ENCODE peak calls at places on chromosomes 6 and 20, in six cellular contexts. C, L, W, N, T and R are unnamed samples.

GRCh38 chr6:144897441-144897921 is 612.3 kb downstream of the UTRN start:
- DNase-seq in C (no peak), T (no peak), L (no peak), N (peak), W (no peak), R (no peak)

GRCh38 chr6:134039116-134039515 is 13.3 kb downstream of the SLC2A12 start:
- DNase-seq in W (no peak), C (no peak), T (no peak), N (no peak), L (no peak), R (no peak)

GRCh38 chr20:58710481-58711265 is 18.1 kb downstream of the NPEPL1 start:
- DNase-seq in C (peak), T (peak), W (peak), N (no peak), L (no peak), R (peak)

GRCh38 chr6:24107294-24107693 is 18.7 kb upstream of the NRSN1 start:
- DNase-seq in T (no peak), C (no peak), L (no peak), N (no peak), W (no peak), R (no peak)

GRCh38 chr6:137571854-137572253 is 77.7 kb upstream of the OLIG3 start:
- DNase-seq in N (peak), W (peak), C (no peak), L (peak), T (no peak), R (no peak)

GRCh38 chr6:14953806-14954205 is 292.1 kb upstream of the JARID2 start:
- DNase-seq in C (no peak), N (no peak), T (no peak), W (no peak), L (no peak), R (no peak)

GRCh38 chr6:16286151-16286522 is 47.8 kb downstream of the GMPR start:
- DNase-seq in C (no peak), T (no peak), L (peak), N (peak), W (no peak), R (no peak)

GRCh38 chr6:3798211-3798909 is 46.8 kb upstream of the PXDC1 start:
- DNase-seq in L (no peak), C (no peak), T (no peak), N (no peak), W (peak), R (no peak)

GRCh38 chr6:126040826-126041225 is 54.5 kb downstream of the TRMT11 start:
- DNase-seq in W (no peak), N (peak), T (no peak), C (peak), L (peak), R (no peak)

GRCh38 chr6:155883334-155883731 is 427.7 kb upstream of the NOX3 start:
- DNase-seq in C (no peak), L (no peak), T (no peak), W (no peak), N (no peak), R (no peak)

GRCh38 chr6:151772436-151772835 is 35.0 kb upstream of the ESR1 start:
- DNase-seq in N (no peak), L (no peak), W (no peak), T (no peak), C (no peak), R (no peak)

GRCh38 chr6:29828471-29828797 is 809 bp downstream of the HLA-G start:
- DNase-seq in C (no peak), N (no peak), L (no peak), T (no peak), W (no peak), R (no peak)
- H3K4me3 ChIP-seq in C (peak), N (no peak), L (no peak), T (peak), W (peak), R (no peak)

GRCh38 chr6:39189915-39190544 is 39.2 kb downstream of the KCNK5 start:
- DNase-seq in T (no peak), N (peak), L (peak), W (peak), C (no peak), R (no peak)
- TF ChIP-seq CTCF in T (peak), N (no peak), L (no peak), W (peak), C (no peak), R (no peak)

GRCh38 chr6:167437888-167438484 is 113.1 kb downstream of the TTLL2 start:
- DNase-seq in C (no peak), N (no peak), L (no peak), W (no peak), T (no peak), R (no peak)

GRCh38 chr6:167429353-167429752 is 104.5 kb downstream of the TTLL2 start:
- DNase-seq in W (no peak), T (no peak), C (no peak), L (no peak), N (no peak), R (no peak)

GRCh38 chr6:167435209-167435728 is 110.4 kb downstream of the TTLL2 start:
- DNase-seq in C (no peak), T (no peak), L (no peak), W (no peak), N (no peak), R (no peak)
- TF ChIP-seq POLR2A in C (no peak), T (no peak), L (no peak), W (no peak), N (no peak), R (no peak)

DNA sequence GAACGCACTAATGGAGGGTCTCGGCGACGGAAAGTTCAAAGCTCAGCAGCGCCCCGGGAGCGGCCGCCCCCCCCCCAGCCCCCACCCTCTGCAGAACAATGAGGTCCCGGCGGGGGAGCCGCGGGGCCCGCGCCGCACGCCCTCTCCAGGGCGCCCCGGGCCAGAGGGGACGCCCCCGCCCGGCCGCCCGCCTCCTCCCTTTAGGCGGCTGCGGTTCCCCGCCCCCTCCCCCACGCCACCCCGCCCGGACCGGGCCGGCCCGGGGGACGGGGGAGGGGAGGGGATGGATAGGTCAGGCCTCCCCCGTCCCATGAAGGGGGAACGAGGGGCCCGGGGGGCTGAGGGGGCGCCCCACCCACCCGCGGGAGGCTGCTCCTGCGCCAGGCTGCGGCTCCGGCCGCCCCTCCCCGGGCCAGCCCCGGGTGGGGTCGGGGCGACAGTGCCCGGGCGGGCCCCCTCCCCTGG is 1.5 kb downstream of the NOL4L start:
- DNase-seq in L (no peak), W (no peak), N (no peak), T (no peak), C (no peak), R (no peak)
- H3K4me3 ChIP-seq in L (peak), W (peak), N (peak), T (peak), C (peak), R (no peak)

GRCh38 chr20:2086177-2086979 is 15.2 kb upstream of the STK35 start:
- DNase-seq in N (no peak), T (no peak), C (no peak), W (no peak), L (no peak), R (no peak)
- TF ChIP-seq CTCF in N (no peak), T (no peak), C (no peak), W (no peak), L (no peak), R (no peak)

GRCh38 chr6:63573140-63573898 is 1.0 kb downstream of the LOC128125822 start:
- DNase-seq in T (peak), L (no peak), N (peak), W (peak), C (peak), R (peak)
- TF ChIP-seq POLR2A in T (peak), L (peak), N (peak), W (peak), C (peak), R (no peak)

GRCh38 chr6:1313755-1314503 is 2.0 kb downstream of the FOXQ1 start:
- DNase-seq in C (no peak), L (no peak), T (no peak), N (no peak), W (no peak), R (no peak)
- H3K4me3 ChIP-seq in C (peak), L (peak), T (no peak), N (peak), W (peak), R (no peak)

GRCh38 chr20:46820682-46821081 is 74.0 kb upstream of the EYA2 start:
- DNase-seq in L (no peak), T (no peak), N (no peak), W (no peak), C (no peak), R (peak)
- TF ChIP-seq CTCF in L (no peak), T (no peak), N (no peak), W (peak), C (no peak), R (no peak)

DNA sequence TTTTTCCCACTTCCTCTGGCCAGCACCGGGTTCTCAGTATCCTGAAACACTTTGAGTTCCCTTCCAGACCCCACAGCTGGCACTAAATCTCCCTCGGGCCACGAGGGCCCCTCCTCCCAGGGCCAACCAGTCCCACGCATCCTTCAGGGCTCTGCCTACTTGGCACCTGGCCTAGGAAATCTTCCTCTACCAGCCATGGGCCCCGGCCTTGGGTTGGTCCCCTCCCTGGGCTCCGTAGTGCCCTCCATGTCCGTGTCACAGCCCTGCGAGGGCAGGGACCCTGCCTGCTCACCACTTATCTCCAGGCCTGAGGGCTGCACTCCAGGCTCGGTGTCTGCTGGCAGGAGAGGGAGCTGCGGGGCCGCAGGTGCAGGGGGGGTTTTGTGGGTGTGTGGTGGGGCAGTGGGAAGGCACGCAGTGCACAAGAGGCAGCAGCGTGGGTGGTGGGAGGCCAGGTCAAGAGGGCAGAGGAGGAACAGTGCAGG is 48.8 kb upstream of the CDH22 start:
- DNase-seq in L (no peak), N (no peak), W (no peak), C (no peak), T (peak), R (no peak)
- TF ChIP-seq POLR2A in L (no peak), N (no peak), W (no peak), C (no peak), T (no peak), R (no peak)